ENCODE peak calls at places on chromosomes 1 and 21, in six cellular contexts. One of them, this sample, is unnamed. For H3K9me3, the result is how much of the 10 kb centered on the place peaks cover.

GRCh38 chr1:18776777-18777176 is 82.7 kb downstream of the TAS1R2 start:
- DNase-seq in HepG2: no peak
- DNase-seq in aorta: no peak
- DNase-seq in GM23248: no peak
- DNase-seq in mammary epithelial cell: no peak
- DNase-seq in uterus: no peak
- DNase-seq in this sample: no peak

GRCh38 chr1:21966247-21967000 is 10.4 kb upstream of the CELA3B start:
- DNase-seq in uterus: no peak
- DNase-seq in aorta: no peak
- DNase-seq in mammary epithelial cell: peak
- DNase-seq in GM23248: peak
- DNase-seq in HepG2: peak
- DNase-seq in this sample: no peak

GRCh38 chr21:27515676-27516075 is 548.8 kb upstream of the ADAMTS5 start:
- DNase-seq in aorta: no peak
- DNase-seq in mammary epithelial cell: no peak
- DNase-seq in HepG2: no peak
- DNase-seq in uterus: no peak
- DNase-seq in GM23248: peak
- DNase-seq in this sample: no peak

GRCh38 chr1:186812560-186812959 is 16.2 kb upstream of the PLA2G4A start:
- DNase-seq in GM23248: peak
- DNase-seq in HepG2: no peak
- DNase-seq in uterus: no peak
- DNase-seq in aorta: no peak
- DNase-seq in mammary epithelial cell: peak
- DNase-seq in this sample: peak

GRCh38 chr1:179754031-179754624 is 11.0 kb downstream of the FAM163A start:
- DNase-seq in GM23248: peak
- DNase-seq in uterus: no peak
- DNase-seq in aorta: no peak
- DNase-seq in mammary epithelial cell: peak
- DNase-seq in HepG2: no peak
- DNase-seq in this sample: peak

GRCh38 chr1:217965156-217965786 is 319.8 kb upstream of the RRP15 start:
- DNase-seq in aorta: no peak
- DNase-seq in HepG2: no peak
- DNase-seq in GM23248: no peak
- DNase-seq in uterus: no peak
- DNase-seq in mammary epithelial cell: no peak
- DNase-seq in this sample: no peak

GRCh38 chr1:213982814-213983588 is 4.8 kb upstream of the PROX1 start:
- DNase-seq in HepG2: no peak
- DNase-seq in aorta: no peak
- DNase-seq in GM23248: peak
- DNase-seq in mammary epithelial cell: no peak
- DNase-seq in uterus: no peak
- DNase-seq in this sample: no peak

GRCh38 chr1:153646672-153647374 is 11.7 kb upstream of the SNAPIN start:
- DNase-seq in mammary epithelial cell: no peak
- DNase-seq in uterus: no peak
- DNase-seq in aorta: no peak
- DNase-seq in HepG2: no peak
- DNase-seq in GM23248: no peak
- DNase-seq in this sample: no peak

GRCh38 chr1:73998348-73998959 is 199.5 kb downstream of the LRRIQ3 start:
- DNase-seq in uterus: no peak
- DNase-seq in GM23248: peak
- DNase-seq in aorta: no peak
- DNase-seq in mammary epithelial cell: peak
- DNase-seq in HepG2: peak
- DNase-seq in this sample: no peak

GRCh38 chr21:16169102-16169511 is 439.3 kb downstream of the USP25 start:
- DNase-seq in uterus: no peak
- DNase-seq in HepG2: no peak
- DNase-seq in aorta: no peak
- DNase-seq in GM23248: peak
- DNase-seq in mammary epithelial cell: no peak
- DNase-seq in this sample: no peak

GRCh38 chr21:15222711-15223110 is 157.9 kb upstream of the NRIP1 start:
- DNase-seq in GM23248: peak
- DNase-seq in uterus: no peak
- DNase-seq in aorta: no peak
- DNase-seq in HepG2: no peak
- DNase-seq in mammary epithelial cell: peak
- DNase-seq in this sample: no peak

GRCh38 chr1:222266223-222267215 is 281.4 kb downstream of the HHIPL2 start:
- DNase-seq in GM23248: no peak
- DNase-seq in aorta: no peak
- DNase-seq in mammary epithelial cell: peak
- DNase-seq in HepG2: no peak
- DNase-seq in uterus: no peak
- DNase-seq in this sample: no peak

GRCh38 chr1:42940851-42941639 is 17.6 kb downstream of the SLC2A1 start:
- DNase-seq in uterus: no peak
- DNase-seq in GM23248: peak
- DNase-seq in HepG2: peak
- DNase-seq in mammary epithelial cell: peak
- DNase-seq in aorta: peak
- DNase-seq in this sample: peak

GRCh38 chr1:156582388-156583022 is 3.0 kb downstream of the TTC24 start:
- DNase-seq in aorta: no peak
- DNase-seq in GM23248: no peak
- DNase-seq in mammary epithelial cell: no peak
- DNase-seq in HepG2: no peak
- DNase-seq in uterus: no peak
- DNase-seq in this sample: no peak

GRCh38 chr1:159222987-159223386 is 18.3 kb downstream of the ACKR1 start:
- DNase-seq in uterus: no peak
- DNase-seq in GM23248: no peak
- DNase-seq in aorta: no peak
- DNase-seq in HepG2: no peak
- DNase-seq in mammary epithelial cell: no peak
- DNase-seq in this sample: no peak

GRCh38 chr1:37073752-37074151 is 39.4 kb upstream of the GRIK3 start:
- DNase-seq in GM23248: no peak
- DNase-seq in aorta: no peak
- DNase-seq in uterus: no peak
- DNase-seq in mammary epithelial cell: no peak
- DNase-seq in HepG2: no peak
- DNase-seq in this sample: no peak

GRCh38 chr1:158809862-158810261 is 21.3 kb upstream of the MNDA start:
- DNase-seq in HepG2: no peak
- DNase-seq in aorta: no peak
- DNase-seq in GM23248: no peak
- DNase-seq in uterus: no peak
- DNase-seq in mammary epithelial cell: no peak
- DNase-seq in this sample: no peak

GRCh38 chr1:51853360-51853759 is 25.2 kb downstream of the NRDC start:
- DNase-seq in uterus: no peak
- DNase-seq in mammary epithelial cell: no peak
- DNase-seq in aorta: no peak
- DNase-seq in HepG2: no peak
- DNase-seq in GM23248: no peak
- DNase-seq in this sample: no peak

GRCh38 chr1:57620589-57620988 is 196.7 kb upstream of the DAB1 start:
- DNase-seq in mammary epithelial cell: no peak
- DNase-seq in uterus: no peak
- DNase-seq in aorta: no peak
- DNase-seq in GM23248: no peak
- DNase-seq in HepG2: no peak
- DNase-seq in this sample: no peak

GRCh38 chr21:25934130-25934529 is 199.4 kb downstream of the GABPA start:
- DNase-seq in aorta: no peak
- DNase-seq in mammary epithelial cell: no peak
- DNase-seq in GM23248: no peak
- DNase-seq in HepG2: no peak
- DNase-seq in uterus: no peak
- DNase-seq in this sample: no peak

GRCh38 chr1:111227875-111228747 is 598 bp downstream of the CHI3L2 start:
- DNase-seq in uterus: no peak
- DNase-seq in HepG2: peak
- DNase-seq in mammary epithelial cell: peak
- DNase-seq in aorta: no peak
- DNase-seq in GM23248: peak
- DNase-seq in this sample: peak

GRCh38 chr1:53128401-53128800 is 14.0 kb downstream of the SLC1A7 start:
- DNase-seq in GM23248: no peak
- DNase-seq in HepG2: no peak
- DNase-seq in mammary epithelial cell: no peak
- DNase-seq in aorta: peak
- DNase-seq in uterus: no peak
- DNase-seq in this sample: no peak

DNA sequence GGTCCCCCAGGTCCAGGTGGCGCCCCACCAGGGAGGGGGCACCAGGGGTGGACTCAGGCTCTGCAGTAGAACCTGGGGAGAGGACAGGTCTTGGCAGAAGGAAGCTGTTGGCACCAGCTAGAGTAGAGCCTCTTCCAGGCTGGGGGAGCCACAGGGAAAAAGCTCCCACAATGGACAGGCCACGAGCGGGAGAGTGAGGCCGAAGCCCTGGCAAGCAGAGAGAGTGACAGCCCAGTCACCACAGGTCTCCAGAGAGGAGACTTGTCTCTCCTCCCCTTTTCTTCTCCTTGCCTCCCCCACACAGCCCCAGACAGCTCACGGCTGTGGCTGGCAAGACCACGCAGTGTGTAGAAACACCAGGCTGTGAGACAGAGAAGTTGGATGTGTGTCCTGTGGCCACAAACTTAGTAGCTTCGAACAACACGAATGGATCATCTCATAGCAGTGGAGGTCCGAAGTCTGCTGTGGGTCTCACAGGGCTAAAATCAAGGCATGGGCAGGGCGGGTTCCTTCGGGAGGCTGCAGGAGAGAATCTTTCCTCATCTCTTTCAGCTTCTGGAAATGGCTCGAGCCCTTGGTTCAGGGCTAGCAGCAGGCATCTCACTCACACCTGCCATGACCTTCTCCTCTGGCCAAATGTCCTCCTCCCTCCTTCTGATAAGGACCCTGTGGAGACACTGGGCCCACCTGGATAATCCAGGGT is 3.3 kb downstream of the KRTAP12-4 start:
- DNase-seq in HepG2: no peak
- DNase-seq in uterus: no peak
- DNase-seq in mammary epithelial cell: no peak
- DNase-seq in GM23248: no peak
- DNase-seq in aorta: no peak
- DNase-seq in this sample: no peak
- H3K9me3 ChIP-seq in HepG2: under half
- H3K9me3 ChIP-seq in uterus: under half
- H3K9me3 ChIP-seq in mammary epithelial cell: under half
- H3K9me3 ChIP-seq in GM23248: under half
- H3K9me3 ChIP-seq in aorta: under half
- H3K9me3 ChIP-seq in this sample: half or more

GRCh38 chr1:61338899-61339298 is 256.5 kb downstream of the NFIA start:
- DNase-seq in uterus: no peak
- DNase-seq in mammary epithelial cell: no peak
- DNase-seq in GM23248: no peak
- DNase-seq in aorta: no peak
- DNase-seq in HepG2: peak
- DNase-seq in this sample: no peak
- H3K27ac ChIP-seq in uterus: peak
- H3K27ac ChIP-seq in mammary epithelial cell: peak
- H3K27ac ChIP-seq in GM23248: peak
- H3K27ac ChIP-seq in aorta: peak
- H3K27ac ChIP-seq in HepG2: peak
- H3K27ac ChIP-seq in this sample: no peak

GRCh38 chr1:65308781-65309316 is 494 bp upstream of the DNAJC6 start:
- DNase-seq in mammary epithelial cell: no peak
- DNase-seq in HepG2: no peak
- DNase-seq in GM23248: no peak
- DNase-seq in uterus: no peak
- DNase-seq in aorta: no peak
- DNase-seq in this sample: no peak

GRCh38 chr1:65309317-65310077 is at the start of gene DNAJC6:
- DNase-seq in HepG2: peak
- DNase-seq in GM23248: peak
- DNase-seq in uterus: peak
- DNase-seq in aorta: peak
- DNase-seq in mammary epithelial cell: peak
- DNase-seq in this sample: peak

DNA sequence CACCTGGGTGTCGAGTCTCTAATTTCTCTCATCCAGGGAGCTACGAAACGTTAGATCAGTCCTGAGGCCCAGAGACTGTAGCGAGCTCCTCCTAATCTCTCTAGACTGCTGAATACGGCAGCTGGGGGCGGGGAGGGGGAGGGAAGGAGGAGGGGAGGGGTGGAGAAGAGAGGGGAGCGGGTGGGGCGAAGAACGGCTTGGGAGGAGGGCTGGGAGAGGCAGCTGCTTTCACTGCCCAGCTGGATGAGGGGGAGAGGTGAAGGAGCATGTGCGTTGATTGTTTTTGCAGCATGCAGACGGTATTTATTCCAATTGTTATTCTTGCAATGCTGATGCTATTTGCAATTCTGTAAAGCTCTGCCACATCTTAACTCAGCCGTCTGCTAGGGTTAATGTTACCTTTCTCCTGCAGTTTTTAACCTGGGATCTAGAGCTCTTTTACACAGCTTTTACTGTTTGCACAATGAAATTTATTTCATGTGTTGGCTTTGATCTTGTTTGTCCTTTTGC is 790 bp downstream of the DNAJC6 start:
- DNase-seq in GM23248: no peak
- DNase-seq in HepG2: no peak
- DNase-seq in aorta: no peak
- DNase-seq in uterus: no peak
- DNase-seq in mammary epithelial cell: no peak
- DNase-seq in this sample: no peak
- H3K4me3 ChIP-seq in GM23248: peak
- H3K4me3 ChIP-seq in HepG2: peak
- H3K4me3 ChIP-seq in aorta: no peak
- H3K4me3 ChIP-seq in uterus: peak
- H3K4me3 ChIP-seq in mammary epithelial cell: peak
- H3K4me3 ChIP-seq in this sample: no peak

DNA sequence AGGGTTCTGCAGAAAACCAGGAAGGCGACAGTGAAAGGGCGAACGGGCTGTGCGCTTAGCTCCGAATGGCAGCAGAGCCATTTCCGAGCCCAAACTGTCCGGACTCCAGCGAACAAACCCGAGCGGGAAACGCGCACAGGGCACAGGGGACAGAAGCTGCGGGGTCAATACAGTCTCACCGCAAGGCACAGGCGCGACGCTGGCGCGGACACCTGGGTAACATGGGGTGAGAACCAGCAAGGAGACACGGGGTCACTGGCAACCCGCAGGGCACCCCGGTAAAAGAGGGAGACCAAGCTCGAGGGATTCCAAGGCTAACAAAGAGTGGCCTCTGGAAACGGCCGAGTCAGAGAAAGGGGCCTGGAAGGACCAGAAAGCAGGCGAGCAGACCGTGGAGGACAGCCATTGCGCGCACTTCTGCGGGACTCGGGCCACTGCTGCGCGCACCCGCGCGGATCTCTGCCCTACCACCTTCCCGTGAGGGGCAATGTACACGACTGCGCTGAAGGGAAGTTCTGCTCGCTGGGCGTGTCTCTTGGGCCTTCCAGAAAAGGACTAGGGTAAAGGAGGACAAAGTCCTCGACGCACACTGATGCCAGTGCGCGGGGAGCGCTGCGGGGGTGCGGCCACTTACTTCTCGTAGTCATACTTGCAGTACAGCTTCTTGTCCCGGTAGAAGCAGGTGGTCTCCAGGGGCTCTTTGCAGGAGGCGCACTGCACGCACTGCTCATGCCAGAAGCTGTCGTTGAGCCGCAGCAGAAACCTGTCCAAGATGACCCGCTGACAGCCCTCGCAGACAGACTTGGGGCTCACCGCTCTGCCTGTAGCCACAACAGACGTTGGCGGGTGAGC is 3.8 kb downstream of the LMX1A start:
- DNase-seq in GM23248: no peak
- DNase-seq in mammary epithelial cell: no peak
- DNase-seq in HepG2: no peak
- DNase-seq in aorta: no peak
- DNase-seq in uterus: no peak
- DNase-seq in this sample: no peak
- H3K9me3 ChIP-seq in GM23248: under half
- H3K9me3 ChIP-seq in mammary epithelial cell: under half
- H3K9me3 ChIP-seq in HepG2: under half
- H3K9me3 ChIP-seq in aorta: under half
- H3K9me3 ChIP-seq in uterus: under half
- H3K9me3 ChIP-seq in this sample: under half

This sample was measured in AG04450.